ENCODE peak calls at places on chromosomes 6 and 20, in ten cellular contexts. One of them, this sample, is unnamed. For H3K27me3, the result is how much of the 10 kb centered on the place peaks cover.

GRCh38 chr20:16617056-16617455 is 43.8 kb upstream of the KIF16B start:
- DNase-seq in GM23248: no peak
- DNase-seq in CD4-positive, alpha-beta T cell: no peak
- DNase-seq in uterus: no peak
- DNase-seq in H9: no peak
- DNase-seq in Peyer's patch: no peak
- DNase-seq in heart left ventricle: no peak
- DNase-seq in ovary: no peak
- DNase-seq in cardiac muscle cell: no peak
- DNase-seq in WERI-Rb-1: no peak
- DNase-seq in this sample: no peak

GRCh38 chr6:326896-327537 is 34.7 kb downstream of the DUSP22 start:
- DNase-seq in GM23248: no peak
- DNase-seq in CD4-positive, alpha-beta T cell: no peak
- DNase-seq in uterus: no peak
- DNase-seq in H9: no peak
- DNase-seq in Peyer's patch: no peak
- DNase-seq in heart left ventricle: no peak
- DNase-seq in ovary: no peak
- DNase-seq in cardiac muscle cell: no peak
- DNase-seq in WERI-Rb-1: no peak
- DNase-seq in this sample: no peak

GRCh38 chr6:159594106-159594749 is 98.8 kb downstream of the SOD2 start:
- DNase-seq in GM23248: peak
- DNase-seq in CD4-positive, alpha-beta T cell: no peak
- DNase-seq in uterus: no peak
- DNase-seq in H9: no peak
- DNase-seq in Peyer's patch: no peak
- DNase-seq in heart left ventricle: no peak
- DNase-seq in ovary: no peak
- DNase-seq in cardiac muscle cell: no peak
- DNase-seq in WERI-Rb-1: no peak
- DNase-seq in this sample: no peak

GRCh38 chr6:8131265-8131897 is 29.0 kb upstream of the EEF1E1 start:
- DNase-seq in GM23248: peak
- DNase-seq in CD4-positive, alpha-beta T cell: peak
- DNase-seq in uterus: no peak
- DNase-seq in H9: peak
- DNase-seq in Peyer's patch: peak
- DNase-seq in heart left ventricle: peak
- DNase-seq in ovary: peak
- DNase-seq in cardiac muscle cell: peak
- DNase-seq in WERI-Rb-1: peak
- DNase-seq in this sample: peak

GRCh38 chr6:136524936-136525413 is 25.2 kb downstream of the MAP7 start:
- DNase-seq in GM23248: no peak
- DNase-seq in CD4-positive, alpha-beta T cell: no peak
- DNase-seq in uterus: no peak
- DNase-seq in H9: no peak
- DNase-seq in Peyer's patch: no peak
- DNase-seq in heart left ventricle: no peak
- DNase-seq in ovary: no peak
- DNase-seq in cardiac muscle cell: no peak
- DNase-seq in WERI-Rb-1: no peak
- DNase-seq in this sample: no peak

GRCh38 chr6:106530026-106530425 is 99.3 kb downstream of the RTN4IP1 start:
- DNase-seq in GM23248: peak
- DNase-seq in CD4-positive, alpha-beta T cell: no peak
- DNase-seq in uterus: no peak
- DNase-seq in H9: no peak
- DNase-seq in Peyer's patch: no peak
- DNase-seq in heart left ventricle: no peak
- DNase-seq in ovary: no peak
- DNase-seq in cardiac muscle cell: no peak
- DNase-seq in WERI-Rb-1: no peak
- DNase-seq in this sample: no peak

GRCh38 chr20:23225407-23226060 is 125.1 kb upstream of the NXT1 start:
- DNase-seq in GM23248: peak
- DNase-seq in CD4-positive, alpha-beta T cell: no peak
- DNase-seq in uterus: no peak
- DNase-seq in H9: no peak
- DNase-seq in Peyer's patch: peak
- DNase-seq in heart left ventricle: no peak
- DNase-seq in ovary: no peak
- DNase-seq in cardiac muscle cell: no peak
- DNase-seq in WERI-Rb-1: no peak
- DNase-seq in this sample: no peak

GRCh38 chr6:163797313-163797712 is 382.8 kb downstream of the QKI start:
- DNase-seq in GM23248: peak
- DNase-seq in CD4-positive, alpha-beta T cell: no peak
- DNase-seq in uterus: no peak
- DNase-seq in H9: no peak
- DNase-seq in Peyer's patch: no peak
- DNase-seq in heart left ventricle: no peak
- DNase-seq in ovary: no peak
- DNase-seq in cardiac muscle cell: no peak
- DNase-seq in WERI-Rb-1: no peak
- DNase-seq in this sample: no peak

GRCh38 chr6:108556250-108556649 is 4.5 kb upstream of the FOXO3 start:
- DNase-seq in GM23248: no peak
- DNase-seq in CD4-positive, alpha-beta T cell: no peak
- DNase-seq in uterus: no peak
- DNase-seq in H9: no peak
- DNase-seq in Peyer's patch: no peak
- DNase-seq in heart left ventricle: no peak
- DNase-seq in ovary: no peak
- DNase-seq in cardiac muscle cell: no peak
- DNase-seq in WERI-Rb-1: no peak
- DNase-seq in this sample: no peak

GRCh38 chr6:93787841-93788240 is 368.5 kb upstream of the EPHA7 start:
- DNase-seq in GM23248: peak
- DNase-seq in CD4-positive, alpha-beta T cell: no peak
- DNase-seq in uterus: no peak
- DNase-seq in H9: no peak
- DNase-seq in Peyer's patch: no peak
- DNase-seq in heart left ventricle: no peak
- DNase-seq in ovary: no peak
- DNase-seq in cardiac muscle cell: no peak
- DNase-seq in WERI-Rb-1: no peak
- DNase-seq in this sample: no peak

GRCh38 chr20:40218296-40218955 is 470.6 kb downstream of the MAFB start:
- DNase-seq in GM23248: no peak
- DNase-seq in CD4-positive, alpha-beta T cell: no peak
- DNase-seq in uterus: no peak
- DNase-seq in H9: no peak
- DNase-seq in Peyer's patch: no peak
- DNase-seq in heart left ventricle: no peak
- DNase-seq in ovary: no peak
- DNase-seq in cardiac muscle cell: peak
- DNase-seq in WERI-Rb-1: no peak
- DNase-seq in this sample: no peak

GRCh38 chr6:88143768-88144167 is 22.4 kb downstream of the CNR1 start:
- DNase-seq in GM23248: no peak
- DNase-seq in CD4-positive, alpha-beta T cell: no peak
- DNase-seq in uterus: no peak
- DNase-seq in H9: no peak
- DNase-seq in Peyer's patch: no peak
- DNase-seq in heart left ventricle: no peak
- DNase-seq in ovary: no peak
- DNase-seq in cardiac muscle cell: no peak
- DNase-seq in WERI-Rb-1: no peak
- DNase-seq in this sample: no peak

GRCh38 chr6:116159782-116160524 is 34.0 kb upstream of the COL10A1 start:
- DNase-seq in GM23248: peak
- DNase-seq in CD4-positive, alpha-beta T cell: no peak
- DNase-seq in uterus: no peak
- DNase-seq in H9: no peak
- DNase-seq in Peyer's patch: no peak
- DNase-seq in heart left ventricle: no peak
- DNase-seq in ovary: no peak
- DNase-seq in cardiac muscle cell: no peak
- DNase-seq in WERI-Rb-1: no peak
- DNase-seq in this sample: no peak

GRCh38 chr20:46164166-46164565 is 46.1 kb downstream of the CD40 start:
- DNase-seq in GM23248: no peak
- DNase-seq in CD4-positive, alpha-beta T cell: no peak
- DNase-seq in uterus: no peak
- DNase-seq in H9: no peak
- DNase-seq in Peyer's patch: no peak
- DNase-seq in heart left ventricle: no peak
- DNase-seq in ovary: no peak
- DNase-seq in cardiac muscle cell: no peak
- DNase-seq in WERI-Rb-1: peak
- DNase-seq in this sample: no peak
- H3K27me3 ChIP-seq in GM23248: under half
- H3K27me3 ChIP-seq in CD4-positive, alpha-beta T cell: under half
- H3K27me3 ChIP-seq in uterus: under half
- H3K27me3 ChIP-seq in H9: under half
- H3K27me3 ChIP-seq in Peyer's patch: under half
- H3K27me3 ChIP-seq in heart left ventricle: under half
- H3K27me3 ChIP-seq in ovary: under half
- H3K27me3 ChIP-seq in cardiac muscle cell: under half
- H3K27me3 ChIP-seq in WERI-Rb-1: under half
- H3K27me3 ChIP-seq in this sample: under half

GRCh38 chr6:135121426-135121825 is 59.7 kb upstream of the MYB start:
- DNase-seq in GM23248: no peak
- DNase-seq in CD4-positive, alpha-beta T cell: no peak
- DNase-seq in uterus: no peak
- DNase-seq in H9: no peak
- DNase-seq in Peyer's patch: no peak
- DNase-seq in heart left ventricle: no peak
- DNase-seq in ovary: no peak
- DNase-seq in cardiac muscle cell: no peak
- DNase-seq in WERI-Rb-1: no peak
- DNase-seq in this sample: no peak

GRCh38 chr6:135116566-135116965 is 61.9 kb upstream of the HBS1L start:
- DNase-seq in GM23248: no peak
- DNase-seq in CD4-positive, alpha-beta T cell: no peak
- DNase-seq in uterus: no peak
- DNase-seq in H9: no peak
- DNase-seq in Peyer's patch: no peak
- DNase-seq in heart left ventricle: no peak
- DNase-seq in ovary: no peak
- DNase-seq in cardiac muscle cell: no peak
- DNase-seq in WERI-Rb-1: no peak
- DNase-seq in this sample: peak

GRCh38 chr6:135117413-135117968 is 62.9 kb upstream of the HBS1L start:
- DNase-seq in GM23248: no peak
- DNase-seq in CD4-positive, alpha-beta T cell: no peak
- DNase-seq in uterus: no peak
- DNase-seq in H9: no peak
- DNase-seq in Peyer's patch: no peak
- DNase-seq in heart left ventricle: no peak
- DNase-seq in ovary: no peak
- DNase-seq in cardiac muscle cell: no peak
- DNase-seq in WERI-Rb-1: no peak
- DNase-seq in this sample: peak

GRCh38 chr6:135115411-135116293 is 61.0 kb upstream of the HBS1L start:
- DNase-seq in GM23248: no peak
- DNase-seq in CD4-positive, alpha-beta T cell: no peak
- DNase-seq in uterus: no peak
- DNase-seq in H9: no peak
- DNase-seq in Peyer's patch: no peak
- DNase-seq in heart left ventricle: no peak
- DNase-seq in ovary: no peak
- DNase-seq in cardiac muscle cell: no peak
- DNase-seq in WERI-Rb-1: no peak
- DNase-seq in this sample: peak

DNA sequence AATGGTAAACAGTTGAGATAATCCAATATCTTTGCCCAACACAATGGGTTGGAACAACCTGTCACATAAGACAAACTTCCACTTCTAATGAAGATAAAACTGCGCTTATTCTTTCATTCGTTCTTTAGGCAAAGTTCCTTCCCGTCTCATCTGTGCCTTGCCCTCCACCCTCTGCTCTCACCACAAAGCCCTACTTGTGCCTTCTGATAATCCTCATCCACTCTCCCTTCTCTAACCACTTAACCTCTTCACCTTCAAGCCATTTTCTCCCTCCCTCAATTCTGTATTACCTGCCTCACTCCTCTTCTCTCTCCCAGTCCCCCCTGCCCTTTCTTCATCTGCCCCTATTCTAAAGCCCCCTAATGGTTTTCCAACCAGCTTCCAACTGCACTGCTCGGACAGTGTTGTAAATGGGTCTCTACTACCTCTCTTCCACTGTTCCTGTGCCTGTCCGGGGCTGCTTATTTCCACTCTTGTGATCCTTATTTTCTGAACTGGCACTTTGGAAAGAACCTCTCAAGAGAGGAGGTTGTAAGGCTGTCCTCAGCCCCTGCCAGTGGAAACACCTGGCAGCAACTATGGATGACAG is 62.9 kb upstream of the MYB start:
- DNase-seq in GM23248: no peak
- DNase-seq in CD4-positive, alpha-beta T cell: no peak
- DNase-seq in uterus: no peak
- DNase-seq in H9: no peak
- DNase-seq in Peyer's patch: no peak
- DNase-seq in heart left ventricle: no peak
- DNase-seq in ovary: no peak
- DNase-seq in cardiac muscle cell: no peak
- DNase-seq in WERI-Rb-1: no peak
- DNase-seq in this sample: no peak
- H3K27me3 ChIP-seq in GM23248: half or more
- H3K27me3 ChIP-seq in CD4-positive, alpha-beta T cell: under half
- H3K27me3 ChIP-seq in uterus: under half
- H3K27me3 ChIP-seq in H9: under half
- H3K27me3 ChIP-seq in Peyer's patch: under half
- H3K27me3 ChIP-seq in heart left ventricle: under half
- H3K27me3 ChIP-seq in ovary: under half
- H3K27me3 ChIP-seq in cardiac muscle cell: under half
- H3K27me3 ChIP-seq in WERI-Rb-1: under half
- H3K27me3 ChIP-seq in this sample: under half

GRCh38 chr6:79813854-79814477 is 133.4 kb downstream of the ELOVL4 start:
- DNase-seq in GM23248: peak
- DNase-seq in CD4-positive, alpha-beta T cell: peak
- DNase-seq in uterus: peak
- DNase-seq in H9: peak
- DNase-seq in Peyer's patch: peak
- DNase-seq in heart left ventricle: peak
- DNase-seq in ovary: peak
- DNase-seq in cardiac muscle cell: peak
- DNase-seq in WERI-Rb-1: peak
- DNase-seq in this sample: peak
- H3K27me3 ChIP-seq in GM23248: under half
- H3K27me3 ChIP-seq in CD4-positive, alpha-beta T cell: under half
- H3K27me3 ChIP-seq in uterus: under half
- H3K27me3 ChIP-seq in H9: under half
- H3K27me3 ChIP-seq in Peyer's patch: under half
- H3K27me3 ChIP-seq in heart left ventricle: under half
- H3K27me3 ChIP-seq in ovary: under half
- H3K27me3 ChIP-seq in cardiac muscle cell: under half
- H3K27me3 ChIP-seq in WERI-Rb-1: under half
- H3K27me3 ChIP-seq in this sample: under half

DNA sequence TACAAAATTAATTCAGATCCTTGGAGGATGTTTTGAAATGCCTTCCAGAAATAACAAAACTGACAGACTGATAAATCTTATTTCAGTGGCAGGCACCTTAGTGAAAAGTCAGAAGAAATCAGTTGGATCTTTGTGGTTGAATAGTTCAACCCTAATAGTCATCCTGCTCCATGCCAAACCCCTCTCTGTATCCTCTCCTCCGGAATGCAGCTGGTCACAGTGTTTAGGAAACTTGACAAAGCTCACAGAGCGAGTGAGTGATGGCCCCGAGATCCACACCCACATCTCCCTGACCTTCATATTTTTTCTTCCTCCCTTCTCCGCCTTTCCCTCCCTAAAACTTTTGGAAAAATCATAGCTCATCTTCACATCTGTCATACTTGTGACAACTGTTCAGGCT is 464.8 kb upstream of the CDH4 start:
- DNase-seq in GM23248: peak
- DNase-seq in CD4-positive, alpha-beta T cell: no peak
- DNase-seq in uterus: no peak
- DNase-seq in H9: no peak
- DNase-seq in Peyer's patch: no peak
- DNase-seq in heart left ventricle: no peak
- DNase-seq in ovary: no peak
- DNase-seq in cardiac muscle cell: no peak
- DNase-seq in WERI-Rb-1: no peak
- DNase-seq in this sample: no peak
- H3K27me3 ChIP-seq in GM23248: under half
- H3K27me3 ChIP-seq in CD4-positive, alpha-beta T cell: under half
- H3K27me3 ChIP-seq in uterus: under half
- H3K27me3 ChIP-seq in H9: under half
- H3K27me3 ChIP-seq in Peyer's patch: under half
- H3K27me3 ChIP-seq in heart left ventricle: under half
- H3K27me3 ChIP-seq in ovary: under half
- H3K27me3 ChIP-seq in cardiac muscle cell: under half
- H3K27me3 ChIP-seq in WERI-Rb-1: half or more
- H3K27me3 ChIP-seq in this sample: under half

This sample was measured in CD4-positive, CD25-positive, alpha-beta regulatory T cell.